ENCODE peak calls at places on chromosome 22, in six cellular contexts. V is neural progenitor cell, E is progenitor cell of endocrine pancreas, Z is astrocyte of the spinal cord, L is WTC11, B is omental fat pad. Y is an unnamed sample.
A peak's percentile ranks its signal among the peaks of the same experiment; 100 is the strongest.

GRCh38 chr22:29072193-29072978 is 449 bp upstream of the KREMEN1 start:
- DNase-seq in V (peak; percentile 92), Z (peak; percentile 32), L (peak; percentile 99), E (peak; percentile 96), B (peak; percentile 72), Y (peak; percentile 71)

GRCh38 chr22:27796829-27797792 is 4.4 kb downstream of the MN1 start:
- DNase-seq in E (no peak), B (no peak), Z (no peak), V (no peak), L (no peak), Y (peak; percentile 14)

GRCh38 chr22:43796567-43796966 is 15.5 kb downstream of the EFCAB6 start:
- DNase-seq in V (peak; percentile 63), B (no peak), E (no peak), L (no peak), Z (peak; percentile 29), Y (no peak)

GRCh38 chr22:45896153-45896951 is 80.6 kb downstream of the WNT7B start:
- DNase-seq in L (peak; percentile 69), B (no peak), E (no peak), Z (no peak), V (no peak), Y (no peak)

GRCh38 chr22:44270556-44270880 is 42.2 kb downstream of the SHISAL1 start:
- DNase-seq in L (no peak), Z (no peak), E (no peak), V (no peak), B (no peak), Y (no peak)

GRCh38 chr22:33553493-33553892 is 366.8 kb downstream of the LARGE1 start:
- DNase-seq in B (no peak), V (no peak), Z (no peak), L (no peak), E (no peak), Y (no peak)

GRCh38 chr22:28015676-28016601 is 96.9 kb upstream of the PITPNB start:
- DNase-seq in Z (no peak), L (no peak), B (no peak), E (no peak), V (peak; percentile 57), Y (no peak)

GRCh38 chr22:41339823-41340222 is 38.5 kb downstream of the ZC3H7B start:
- DNase-seq in V (no peak), E (no peak), L (no peak), B (no peak), Z (no peak), Y (no peak)

GRCh38 chr22:17939579-17939978 is 84.8 kb downstream of the MICAL3 start:
- DNase-seq in Z (no peak), V (no peak), B (no peak), E (no peak), L (no peak), Y (no peak)

GRCh38 chr22:33357894-33358440 is 299.8 kb upstream of the SYN3 start:
- DNase-seq in L (no peak), E (no peak), B (no peak), V (no peak), Z (no peak), Y (no peak)

GRCh38 chr22:29003552-29003951 is 58.1 kb downstream of the C22orf31 start:
- DNase-seq in E (no peak), B (no peak), V (no peak), Z (no peak), L (no peak), Y (no peak)

GRCh38 chr22:41237707-41238569 is 2.8 kb downstream of the CHADL start:
- DNase-seq in Z (peak; percentile 22), B (no peak), L (peak; percentile 93), E (peak; percentile 75), V (peak; percentile 86), Y (peak; percentile 30)

GRCh38 chr22:21076907-21077625 is 31.3 kb downstream of the LRRC74B start:
- DNase-seq in V (no peak), Z (no peak), E (no peak), L (no peak), B (no peak), Y (no peak)

GRCh38 chr22:20221421-20222340 is 46.4 kb downstream of the RTN4R start:
- DNase-seq in Z (no peak), E (no peak), L (no peak), B (no peak), V (no peak), Y (no peak)

GRCh38 chr22:28600546-28601143 is 79.0 kb downstream of the TTC28 start:
- DNase-seq in Z (peak; percentile 76), B (no peak), V (peak; percentile 59), L (no peak), E (no peak), Y (no peak)

GRCh38 chr22:27445876-27446275 is 355.7 kb downstream of the MN1 start:
- DNase-seq in Z (peak; percentile 29), L (no peak), B (no peak), E (no peak), V (no peak), Y (no peak)

GRCh38 chr22:37208401-37209139 is 3.7 kb downstream of the SSTR3 start:
- DNase-seq in L (no peak), V (no peak), Z (no peak), E (no peak), B (no peak), Y (no peak)

GRCh38 chr22:27212617-27213177 is 555.3 kb downstream of the MIAT start:
- DNase-seq in E (no peak), B (peak; percentile 63), V (peak; percentile 37), L (no peak), Z (peak; percentile 95), Y (no peak)

GRCh38 chr22:30982501-30982900 is 13.4 kb downstream of the TUG1 start:
- DNase-seq in Z (no peak), V (no peak), B (no peak), E (no peak), L (no peak), Y (no peak)

GRCh38 chr22:37059876-37060449 is 8.4 kb downstream of the KCTD17 start:
- DNase-seq in L (no peak), B (no peak), E (no peak), V (no peak), Z (no peak), Y (no peak)

GRCh38 chr22:16933924-16934282 is 74.1 kb downstream of the GAB4 start:
- DNase-seq in L (no peak), V (no peak), B (no peak), Z (no peak), E (no peak), Y (no peak)

GRCh38 chr22:16936625-16937024 is 71.4 kb downstream of the GAB4 start:
- DNase-seq in L (no peak), V (no peak), Z (no peak), E (no peak), B (no peak), Y (no peak)

GRCh38 chr22:16932577-16932976 is 75.4 kb downstream of the GAB4 start:
- DNase-seq in Z (no peak), V (no peak), B (no peak), L (no peak), E (no peak), Y (no peak)

GRCh38 chr22:16935209-16935608 is 72.8 kb downstream of the GAB4 start:
- DNase-seq in Z (no peak), E (no peak), L (no peak), B (no peak), V (no peak), Y (no peak)

GRCh38 chr22:16933274-16933923 is 74.6 kb downstream of the GAB4 start:
- DNase-seq in B (no peak), Z (no peak), L (no peak), E (no peak), V (no peak), Y (no peak)
- TF ChIP-seq CTCF in B (no peak), Z (no peak), L (no peak), E (no peak), V (no peak), Y (no peak)

GRCh38 chr22:35736166-35736565 is 18.5 kb downstream of the APOL5 start:
- DNase-seq in Z (no peak), E (no peak), L (no peak), V (no peak), B (no peak), Y (no peak)

GRCh38 chr22:35734517-35734827 is 16.8 kb downstream of the APOL5 start:
- DNase-seq in L (no peak), B (no peak), Z (no peak), V (no peak), E (no peak), Y (no peak)

GRCh38 chr22:35733742-35734516 is 16.3 kb downstream of the APOL5 start:
- DNase-seq in L (no peak), B (no peak), V (no peak), Z (no peak), E (no peak), Y (no peak)

GRCh38 chr22:35736701-35737100 is 19.0 kb downstream of the APOL5 start:
- DNase-seq in Z (no peak), B (no peak), E (no peak), V (no peak), L (no peak), Y (no peak)

GRCh38 chr22:35735622-35736021 is 17.9 kb downstream of the APOL5 start:
- DNase-seq in B (no peak), V (no peak), L (no peak), Z (no peak), E (no peak), Y (no peak)
- TF ChIP-seq CTCF in B (no peak), V (no peak), L (no peak), Z (no peak), E (no peak), Y (no peak)

GRCh38 chr22:50271011-50271394 is 823 bp upstream of the MAPK11 start:
- DNase-seq in B (no peak), V (no peak), E (no peak), Z (no peak), L (no peak), Y (no peak)
- TF ChIP-seq CTCF in B (no peak), V (no peak), E (no peak), Z (no peak), L (no peak), Y (no peak)

DNA sequence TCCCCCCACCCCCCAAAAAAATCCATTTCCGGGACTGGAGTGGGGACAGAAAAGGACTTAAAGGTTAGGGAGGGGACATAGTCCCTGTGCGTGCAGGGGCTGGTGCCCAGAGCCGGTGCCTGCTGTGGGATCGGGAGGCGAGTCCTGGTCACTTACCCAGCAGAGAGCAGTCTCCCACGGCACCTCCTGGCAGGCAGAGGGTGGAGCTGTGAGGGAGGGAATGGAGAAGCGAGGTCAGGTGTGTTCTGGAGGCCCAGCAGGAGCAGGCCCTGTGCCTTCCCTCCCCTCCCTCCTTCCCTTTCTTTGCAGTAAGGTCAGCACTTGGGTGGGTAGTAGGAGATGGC is 28.4 kb downstream of the SHANK3 start:
- DNase-seq in L (peak; percentile 8), E (no peak), B (no peak), Z (no peak), V (no peak), Y (no peak)
- TF ChIP-seq CTCF in L (no peak), E (no peak), B (no peak), Z (no peak), V (no peak), Y (no peak)

GRCh38 chr22:47166446-47167016 is 404.1 kb downstream of the TBC1D22A start:
- DNase-seq in B (peak; percentile 10), E (no peak), Z (no peak), L (no peak), V (no peak), Y (no peak)
- TF ChIP-seq CTCF in B (no peak), E (no peak), Z (no peak), L (no peak), V (no peak), Y (no peak)

DNA sequence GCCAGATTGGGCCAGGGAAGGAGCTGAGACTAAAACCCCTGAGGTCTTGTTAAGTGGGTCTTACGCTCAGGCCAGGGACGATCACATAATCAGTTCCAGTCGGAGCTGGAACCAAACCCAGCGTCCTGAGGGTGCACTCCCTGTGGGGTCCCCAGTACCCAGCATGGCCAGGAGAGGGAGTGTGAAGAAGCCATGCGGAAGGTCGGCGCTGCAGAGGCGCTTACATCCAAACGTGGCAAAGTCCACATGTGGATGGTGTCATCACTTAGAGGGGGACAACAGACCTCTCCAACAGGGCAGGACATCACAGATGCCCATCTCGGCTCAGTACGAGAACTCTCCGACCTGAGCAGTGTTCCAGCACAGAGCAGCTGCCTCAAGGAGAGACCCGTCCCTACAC is 8.3 kb downstream of the ATP5MGL start:
- DNase-seq in Z (no peak), V (peak; percentile 52), B (no peak), L (no peak), E (no peak), Y (no peak)
- TF ChIP-seq CTCF in Z (peak; percentile 49), V (peak; percentile 38), B (no peak), L (no peak), E (peak; percentile 40), Y (peak; percentile 49)

Y was measured in neural crest cell.